ENCODE peak calls at places on chromosome 11, in seven cellular contexts. P is memory B cell; N is effector memory CD4-positive, alpha-beta T cell; S is IMR-90; Y is EH; J is cerebellar nuclear complex; X is GF-D8. H is an unnamed sample.

GRCh38 chr11:120563698-120564572 is 52.4 kb downstream of the GRIK4 start:
- DNase-seq in P (no peak), N (no peak), S (no peak), Y (no peak), J (no peak), X (no peak), H (no peak)

GRCh38 chr11:2592559-2593392 is 107.0 kb downstream of the KCNQ1OT1 start:
- DNase-seq in P (no peak), N (no peak), S (no peak), Y (no peak), J (no peak), X (no peak), H (no peak)

GRCh38 chr11:33829430-33830141 is 55.3 kb upstream of the FBXO3 start:
- DNase-seq in P (peak; percentile 55), N (peak; percentile 12), S (peak; percentile 74), Y (peak; percentile 75), J (no peak), X (no peak), H (peak; percentile 14)

GRCh38 chr11:129320485-129320884 is 55.2 kb upstream of the BARX2 start:
- DNase-seq in P (no peak), N (no peak), S (no peak), Y (no peak), J (no peak), X (no peak), H (no peak)

GRCh38 chr11:64001552-64002427 is 15.6 kb downstream of the OTUB1 start:
- DNase-seq in P (no peak), N (no peak), S (no peak), Y (peak; percentile 50), J (no peak), X (peak; percentile 71), H (no peak)

GRCh38 chr11:66022401-66023185 is 3.7 kb downstream of the CATSPER1 start:
- DNase-seq in P (peak; percentile 79), N (peak; percentile 49), S (peak; percentile 29), Y (peak; percentile 66), J (no peak), X (no peak), H (peak; percentile 68)

GRCh38 chr11:17514476-17514875 is 29.7 kb downstream of the USH1C start:
- DNase-seq in P (no peak), N (no peak), S (no peak), Y (no peak), J (no peak), X (no peak), H (no peak)

GRCh38 chr11:129117595-129118350 is 74.4 kb downstream of the ARHGAP32 start:
- DNase-seq in P (peak; percentile 36), N (no peak), S (peak; percentile 82), Y (peak; percentile 72), J (no peak), X (peak; percentile 80), H (peak; percentile 11)

GRCh38 chr11:36258730-36259360 is 30.4 kb downstream of the COMMD9 start:
- DNase-seq in P (no peak), N (no peak), S (peak; percentile 77), Y (peak; percentile 77), J (no peak), X (no peak), H (no peak)

GRCh38 chr11:105202844-105203548 is 63.4 kb upstream of the CARD18 start:
- DNase-seq in P (no peak), N (no peak), S (no peak), Y (no peak), J (no peak), X (no peak), H (no peak)

GRCh38 chr11:116364357-116364756 is 408.4 kb downstream of the BUD13 start:
- DNase-seq in P (no peak), N (no peak), S (no peak), Y (no peak), J (no peak), X (no peak), H (no peak)

GRCh38 chr11:115950660-115951059 is 446.4 kb upstream of the CADM1 start:
- DNase-seq in P (no peak), N (no peak), S (no peak), Y (no peak), J (no peak), X (no peak), H (no peak)

GRCh38 chr11:129968611-129969419 is 33.8 kb downstream of the PRDM10 start:
- DNase-seq in P (no peak), N (no peak), S (no peak), Y (no peak), J (peak; percentile 69), X (peak; percentile 90), H (no peak)

H was measured in effector CD4-positive, alpha-beta T cell.